ENCODE peak calls at places on chromosomes 7 and 10, in ten cellular contexts. One of them, this sample, is unnamed.

GRCh38 chr7:99365318-99366141 is 9.0 kb upstream of the ARPC1B start:
- DNase-seq in HCT116: no peak
- DNase-seq in heart right ventricle: no peak
- DNase-seq in IMR-90: no peak
- DNase-seq in suprapubic skin: no peak
- DNase-seq in mammary epithelial cell: peak; percentile 41
- DNase-seq in BE2C: peak; percentile 55
- DNase-seq in PC-3: peak; percentile 49
- DNase-seq in colonic mucosa: peak; percentile 82
- DNase-seq in Panc1: no peak
- DNase-seq in this sample: peak; percentile 58

GRCh38 chr10:94666391-94667102 is 17.0 kb upstream of the CYP2C18 start:
- DNase-seq in colonic mucosa: no peak
- DNase-seq in BE2C: no peak
- DNase-seq in Panc1: no peak
- DNase-seq in PC-3: no peak
- DNase-seq in mammary epithelial cell: no peak
- DNase-seq in HCT116: no peak
- DNase-seq in heart right ventricle: no peak
- DNase-seq in suprapubic skin: no peak
- DNase-seq in IMR-90: no peak
- DNase-seq in this sample: no peak

GRCh38 chr7:70913924-70914323 is 218.0 kb upstream of the GALNT17 start:
- DNase-seq in mammary epithelial cell: no peak
- DNase-seq in suprapubic skin: no peak
- DNase-seq in IMR-90: no peak
- DNase-seq in heart right ventricle: no peak
- DNase-seq in colonic mucosa: no peak
- DNase-seq in Panc1: no peak
- DNase-seq in PC-3: no peak
- DNase-seq in BE2C: no peak
- DNase-seq in HCT116: no peak
- DNase-seq in this sample: no peak

GRCh38 chr7:117283371-117283770 is 39.5 kb downstream of the WNT2 start:
- DNase-seq in HCT116: no peak
- DNase-seq in mammary epithelial cell: peak; percentile 52
- DNase-seq in heart right ventricle: no peak
- DNase-seq in suprapubic skin: no peak
- DNase-seq in IMR-90: peak; percentile 93
- DNase-seq in Panc1: no peak
- DNase-seq in BE2C: no peak
- DNase-seq in colonic mucosa: no peak
- DNase-seq in PC-3: peak; percentile 4
- DNase-seq in this sample: no peak

GRCh38 chr10:25506821-25507335 is 332.1 kb downstream of the GPR158 start:
- DNase-seq in PC-3: no peak
- DNase-seq in heart right ventricle: no peak
- DNase-seq in HCT116: no peak
- DNase-seq in colonic mucosa: no peak
- DNase-seq in suprapubic skin: no peak
- DNase-seq in IMR-90: no peak
- DNase-seq in Panc1: no peak
- DNase-seq in mammary epithelial cell: no peak
- DNase-seq in BE2C: no peak
- DNase-seq in this sample: no peak

GRCh38 chr7:51034531-51035264 is 252.0 kb upstream of the GRB10 start:
- DNase-seq in Panc1: no peak
- DNase-seq in suprapubic skin: peak; percentile 37
- DNase-seq in PC-3: peak; percentile 71
- DNase-seq in BE2C: no peak
- DNase-seq in colonic mucosa: no peak
- DNase-seq in IMR-90: peak; percentile 76
- DNase-seq in heart right ventricle: no peak
- DNase-seq in HCT116: no peak
- DNase-seq in mammary epithelial cell: peak; percentile 11
- DNase-seq in this sample: no peak

GRCh38 chr7:73815436-73815835 is 15.4 kb upstream of the CLDN4 start:
- DNase-seq in colonic mucosa: peak; percentile 16
- DNase-seq in IMR-90: no peak
- DNase-seq in HCT116: no peak
- DNase-seq in PC-3: no peak
- DNase-seq in suprapubic skin: no peak
- DNase-seq in heart right ventricle: no peak
- DNase-seq in mammary epithelial cell: no peak
- DNase-seq in BE2C: no peak
- DNase-seq in Panc1: no peak
- DNase-seq in this sample: no peak

GRCh38 chr7:21639206-21639868 is 96.5 kb downstream of the DNAH11 start:
- DNase-seq in PC-3: peak; percentile 40
- DNase-seq in colonic mucosa: no peak
- DNase-seq in IMR-90: no peak
- DNase-seq in mammary epithelial cell: no peak
- DNase-seq in Panc1: no peak
- DNase-seq in BE2C: no peak
- DNase-seq in heart right ventricle: no peak
- DNase-seq in suprapubic skin: no peak
- DNase-seq in HCT116: no peak
- DNase-seq in this sample: no peak

GRCh38 chr7:2200584-2200980 is 32.2 kb downstream of the MAD1L1 start:
- DNase-seq in mammary epithelial cell: no peak
- DNase-seq in PC-3: no peak
- DNase-seq in suprapubic skin: no peak
- DNase-seq in BE2C: no peak
- DNase-seq in HCT116: no peak
- DNase-seq in Panc1: no peak
- DNase-seq in colonic mucosa: no peak
- DNase-seq in heart right ventricle: no peak
- DNase-seq in IMR-90: no peak
- DNase-seq in this sample: no peak

GRCh38 chr7:12233175-12233574 is 22.1 kb downstream of the TMEM106B start:
- DNase-seq in mammary epithelial cell: no peak
- DNase-seq in IMR-90: no peak
- DNase-seq in PC-3: no peak
- DNase-seq in suprapubic skin: no peak
- DNase-seq in Panc1: no peak
- DNase-seq in BE2C: no peak
- DNase-seq in HCT116: no peak
- DNase-seq in heart right ventricle: no peak
- DNase-seq in colonic mucosa: no peak
- DNase-seq in this sample: no peak

GRCh38 chr7:41969713-41970112 is 266.8 kb upstream of the INHBA start:
- DNase-seq in heart right ventricle: no peak
- DNase-seq in Panc1: no peak
- DNase-seq in PC-3: no peak
- DNase-seq in colonic mucosa: no peak
- DNase-seq in HCT116: no peak
- DNase-seq in IMR-90: peak; percentile 18
- DNase-seq in mammary epithelial cell: no peak
- DNase-seq in suprapubic skin: no peak
- DNase-seq in BE2C: no peak
- DNase-seq in this sample: no peak

GRCh38 chr7:142799483-142799882 is 28.7 kb downstream of the PRSS2 start:
- DNase-seq in mammary epithelial cell: no peak
- DNase-seq in colonic mucosa: no peak
- DNase-seq in PC-3: no peak
- DNase-seq in IMR-90: no peak
- DNase-seq in Panc1: no peak
- DNase-seq in BE2C: no peak
- DNase-seq in suprapubic skin: no peak
- DNase-seq in heart right ventricle: no peak
- DNase-seq in HCT116: no peak
- DNase-seq in this sample: no peak
- H3K27me3 ChIP-seq in mammary epithelial cell: peaks cover 28% of the 10 kb centered on the region
- H3K27me3 ChIP-seq in colonic mucosa: peaks cover 27% of the 10 kb centered on the region
- H3K27me3 ChIP-seq in PC-3: no peaks in the 10 kb centered on the region
- H3K27me3 ChIP-seq in IMR-90: peaks cover 61% of the 10 kb centered on the region
- H3K27me3 ChIP-seq in Panc1: peaks cover 40% of the 10 kb centered on the region
- H3K27me3 ChIP-seq in BE2C: peaks cover 43% of the 10 kb centered on the region
- H3K27me3 ChIP-seq in suprapubic skin: peaks cover 48% of the 10 kb centered on the region
- H3K27me3 ChIP-seq in heart right ventricle: peaks cover 63% of the 10 kb centered on the region
- H3K27me3 ChIP-seq in HCT116: no peaks in the 10 kb centered on the region
- H3K27me3 ChIP-seq in this sample: no peaks in the 10 kb centered on the region

GRCh38 chr10:110872984-110873569 is 1.3 kb downstream of the PDCD4 start:
- DNase-seq in PC-3: no peak
- DNase-seq in heart right ventricle: no peak
- DNase-seq in IMR-90: no peak
- DNase-seq in mammary epithelial cell: no peak
- DNase-seq in Panc1: no peak
- DNase-seq in suprapubic skin: no peak
- DNase-seq in colonic mucosa: no peak
- DNase-seq in BE2C: no peak
- DNase-seq in HCT116: no peak
- DNase-seq in this sample: no peak

GRCh38 chr10:110868981-110869380 is 2.7 kb upstream of the PDCD4 start:
- DNase-seq in suprapubic skin: no peak
- DNase-seq in PC-3: no peak
- DNase-seq in mammary epithelial cell: no peak
- DNase-seq in Panc1: no peak
- DNase-seq in BE2C: no peak
- DNase-seq in heart right ventricle: no peak
- DNase-seq in IMR-90: no peak
- DNase-seq in HCT116: no peak
- DNase-seq in colonic mucosa: no peak
- DNase-seq in this sample: no peak

GRCh38 chr10:110872145-110872983 is 636 bp downstream of the PDCD4 start:
- DNase-seq in BE2C: peak; percentile 88
- DNase-seq in HCT116: no peak
- DNase-seq in mammary epithelial cell: peak; percentile 77
- DNase-seq in colonic mucosa: peak; percentile 75
- DNase-seq in PC-3: peak; percentile 43
- DNase-seq in heart right ventricle: peak; percentile 72
- DNase-seq in suprapubic skin: peak; percentile 88
- DNase-seq in IMR-90: peak; percentile 81
- DNase-seq in Panc1: no peak
- DNase-seq in this sample: peak; percentile 58

GRCh38 chr10:110871236-110872084 is at the start of gene PDCD4:
- DNase-seq in IMR-90: peak; percentile 96
- DNase-seq in PC-3: peak; percentile 93
- DNase-seq in heart right ventricle: peak; percentile 100
- DNase-seq in Panc1: peak; percentile 92
- DNase-seq in BE2C: peak; percentile 99
- DNase-seq in suprapubic skin: peak; percentile 100
- DNase-seq in mammary epithelial cell: peak; percentile 96
- DNase-seq in HCT116: peak; percentile 95
- DNase-seq in colonic mucosa: peak; percentile 100
- DNase-seq in this sample: peak; percentile 99

GRCh38 chr10:110870823-110871235 is 899 bp upstream of the PDCD4 start:
- DNase-seq in HCT116: no peak
- DNase-seq in heart right ventricle: peak; percentile 20
- DNase-seq in mammary epithelial cell: no peak
- DNase-seq in IMR-90: no peak
- DNase-seq in BE2C: peak; percentile 28
- DNase-seq in suprapubic skin: no peak
- DNase-seq in Panc1: no peak
- DNase-seq in colonic mucosa: no peak
- DNase-seq in PC-3: no peak
- DNase-seq in this sample: no peak
- H3K4me1 ChIP-seq in HCT116: peaks cover 17% of the 10 kb centered on the region
- H3K4me1 ChIP-seq in heart right ventricle: peaks cover 38% of the 10 kb centered on the region
- H3K4me1 ChIP-seq in mammary epithelial cell: peaks cover 10% of the 10 kb centered on the region
- H3K4me1 ChIP-seq in IMR-90: peaks cover 4% of the 10 kb centered on the region
- H3K4me1 ChIP-seq in BE2C: peaks cover 16% of the 10 kb centered on the region
- H3K4me1 ChIP-seq in suprapubic skin: peaks cover 59% of the 10 kb centered on the region
- H3K4me1 ChIP-seq in Panc1: peaks cover 16% of the 10 kb centered on the region
- H3K4me1 ChIP-seq in colonic mucosa: no peaks in the 10 kb centered on the region
- H3K4me1 ChIP-seq in PC-3: peaks cover 24% of the 10 kb centered on the region
- H3K4me1 ChIP-seq in this sample: peaks cover 5% of the 10 kb centered on the region

GRCh38 chr7:125567686-125568085 is 638.1 kb upstream of the POT1 start:
- DNase-seq in heart right ventricle: no peak
- DNase-seq in HCT116: no peak
- DNase-seq in mammary epithelial cell: no peak
- DNase-seq in IMR-90: no peak
- DNase-seq in PC-3: no peak
- DNase-seq in suprapubic skin: no peak
- DNase-seq in Panc1: no peak
- DNase-seq in colonic mucosa: no peak
- DNase-seq in BE2C: no peak
- DNase-seq in this sample: no peak

GRCh38 chr7:125563557-125563956 is 633.9 kb upstream of the POT1 start:
- DNase-seq in BE2C: no peak
- DNase-seq in colonic mucosa: no peak
- DNase-seq in suprapubic skin: no peak
- DNase-seq in IMR-90: no peak
- DNase-seq in HCT116: no peak
- DNase-seq in mammary epithelial cell: no peak
- DNase-seq in heart right ventricle: no peak
- DNase-seq in Panc1: no peak
- DNase-seq in PC-3: no peak
- DNase-seq in this sample: no peak

GRCh38 chr7:125561006-125561405 is 631.4 kb upstream of the POT1 start:
- DNase-seq in Panc1: no peak
- DNase-seq in IMR-90: no peak
- DNase-seq in PC-3: no peak
- DNase-seq in mammary epithelial cell: no peak
- DNase-seq in HCT116: no peak
- DNase-seq in suprapubic skin: no peak
- DNase-seq in colonic mucosa: no peak
- DNase-seq in BE2C: no peak
- DNase-seq in heart right ventricle: no peak
- DNase-seq in this sample: no peak

GRCh38 chr7:125568799-125569198 is 639.2 kb upstream of the POT1 start:
- DNase-seq in suprapubic skin: no peak
- DNase-seq in mammary epithelial cell: no peak
- DNase-seq in colonic mucosa: no peak
- DNase-seq in BE2C: no peak
- DNase-seq in IMR-90: no peak
- DNase-seq in PC-3: no peak
- DNase-seq in heart right ventricle: no peak
- DNase-seq in HCT116: no peak
- DNase-seq in Panc1: no peak
- DNase-seq in this sample: no peak

DNA sequence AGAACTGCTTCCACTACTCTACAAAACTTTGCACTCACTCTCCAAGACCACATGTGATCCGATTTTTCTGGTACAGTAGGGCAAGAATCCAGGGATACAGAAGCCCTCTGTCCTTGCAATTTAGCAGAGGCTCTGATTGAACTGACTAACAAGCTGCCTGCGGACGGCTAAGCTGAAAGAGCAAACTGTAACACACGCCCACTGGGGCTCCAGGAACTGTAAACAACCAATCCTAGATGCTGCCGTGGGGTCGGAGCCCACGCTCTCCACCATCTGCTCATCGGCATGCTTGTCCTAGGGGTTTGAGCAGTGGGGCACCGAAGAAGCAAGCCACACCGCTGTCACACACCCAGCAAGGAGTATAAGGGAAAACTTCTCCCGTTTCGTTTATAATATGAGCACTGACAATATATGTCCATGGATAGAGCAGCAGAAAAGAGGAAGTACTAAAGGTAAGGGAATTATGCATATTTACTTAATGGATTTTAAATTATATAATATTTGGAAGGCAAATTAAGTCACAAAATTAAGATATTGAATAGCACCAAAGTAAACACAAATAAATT is 634.4 kb upstream of the POT1 start:
- DNase-seq in IMR-90: no peak
- DNase-seq in PC-3: peak; percentile 14
- DNase-seq in suprapubic skin: no peak
- DNase-seq in heart right ventricle: no peak
- DNase-seq in Panc1: no peak
- DNase-seq in mammary epithelial cell: no peak
- DNase-seq in BE2C: no peak
- DNase-seq in HCT116: no peak
- DNase-seq in colonic mucosa: no peak
- DNase-seq in this sample: no peak
- H3K4me3 ChIP-seq in IMR-90: no peak overlapping the region
- H3K4me3 ChIP-seq in PC-3: peak overlapping the region; percentile 53
- H3K4me3 ChIP-seq in suprapubic skin: no peak overlapping the region
- H3K4me3 ChIP-seq in heart right ventricle: no peak overlapping the region
- H3K4me3 ChIP-seq in Panc1: peak overlapping the region; percentile 38
- H3K4me3 ChIP-seq in mammary epithelial cell: no peak overlapping the region
- H3K4me3 ChIP-seq in BE2C: no peak overlapping the region
- H3K4me3 ChIP-seq in HCT116: no peak overlapping the region
- H3K4me3 ChIP-seq in colonic mucosa: no peak overlapping the region
- H3K4me3 ChIP-seq in this sample: no peak overlapping the region

GRCh38 chr10:16520900-16521299 is 779 bp downstream of the C1QL3 start:
- DNase-seq in HCT116: no peak
- DNase-seq in Panc1: no peak
- DNase-seq in IMR-90: peak; percentile 12
- DNase-seq in suprapubic skin: no peak
- DNase-seq in BE2C: no peak
- DNase-seq in PC-3: peak; percentile 1
- DNase-seq in mammary epithelial cell: peak; percentile 13
- DNase-seq in colonic mucosa: no peak
- DNase-seq in heart right ventricle: no peak
- DNase-seq in this sample: no peak
- H3K27me3 ChIP-seq in HCT116: no peaks in the 10 kb centered on the region
- H3K27me3 ChIP-seq in Panc1: peaks cover 3% of the 10 kb centered on the region
- H3K27me3 ChIP-seq in IMR-90: peaks cover 50% of the 10 kb centered on the region
- H3K27me3 ChIP-seq in suprapubic skin: peaks cover 34% of the 10 kb centered on the region
- H3K27me3 ChIP-seq in BE2C: peaks cover 48% of the 10 kb centered on the region
- H3K27me3 ChIP-seq in PC-3: peaks cover 6% of the 10 kb centered on the region
- H3K27me3 ChIP-seq in mammary epithelial cell: peaks cover 18% of the 10 kb centered on the region
- H3K27me3 ChIP-seq in colonic mucosa: peaks cover 19% of the 10 kb centered on the region
- H3K27me3 ChIP-seq in heart right ventricle: peaks cover 38% of the 10 kb centered on the region
- H3K27me3 ChIP-seq in this sample: peaks cover 13% of the 10 kb centered on the region

This sample was measured in lung.